ENCODE peak calls at places on chromosomes 11 and 22, in seven cellular contexts. U is fibroblast of mammary gland; E is A549; J is astrocyte of the cerebellum; L is lung; V is CD8-positive, alpha-beta T cell; R is coronary artery. B is an unnamed sample.

GRCh38 chr11:59560290-59560701 is 49.0 kb downstream of the OR4D9 start:
- DNase-seq in U (peak; percentile 76), R (peak; percentile 78), E (no peak), J (peak; percentile 64), L (peak; percentile 60), V (peak; percentile 65), B (peak; percentile 54)

GRCh38 chr11:111620518-111620917 is 18.3 kb downstream of the SIK2 start:
- DNase-seq in J (no peak), E (no peak), L (no peak), R (no peak), U (no peak), V (no peak), B (no peak)

GRCh38 chr11:79013509-79013908 is 427.3 kb downstream of the TENM4 start:
- DNase-seq in U (peak; percentile 62), E (no peak), V (no peak), J (no peak), R (no peak), L (no peak), B (no peak)

GRCh38 chr11:32918427-32918826 is 25.8 kb downstream of the QSER1 start:
- DNase-seq in U (no peak), R (no peak), V (no peak), E (no peak), L (no peak), J (no peak), B (no peak)

GRCh38 chr11:71420455-71421241 is 27.5 kb downstream of the DHCR7 start:
- DNase-seq in R (no peak), E (peak; percentile 62), V (no peak), L (peak; percentile 50), J (no peak), U (peak; percentile 66), B (peak; percentile 53)

GRCh38 chr11:86688398-86689179 is 16.2 kb upstream of the ME3 start:
- DNase-seq in J (no peak), U (peak; percentile 31), V (no peak), L (no peak), E (no peak), R (no peak), B (no peak)

GRCh38 chr22:37400719-37401118 is 26.6 kb downstream of the ELFN2 start:
- DNase-seq in E (no peak), V (no peak), J (no peak), R (no peak), U (no peak), L (peak; percentile 49), B (no peak)

GRCh38 chr11:128588086-128588485 is 728 bp upstream of the ETS1 start:
- DNase-seq in U (no peak), R (no peak), L (no peak), E (no peak), V (no peak), J (no peak), B (no peak)

GRCh38 chr22:50308597-50308935 is 1.1 kb upstream of the PLXNB2 start:
- DNase-seq in J (no peak), L (peak; percentile 73), E (no peak), R (peak; percentile 91), V (no peak), U (peak; percentile 30), B (no peak)

GRCh38 chr11:122038543-122038942 is 77.5 kb downstream of the BLID start:
- DNase-seq in L (no peak), E (no peak), V (no peak), R (no peak), U (peak; percentile 68), J (peak; percentile 53), B (no peak)

GRCh38 chr11:404551-405264 is 10.1 kb downstream of the SIGIRR start:
- DNase-seq in R (no peak), V (peak; percentile 18), E (no peak), U (no peak), J (no peak), L (no peak), B (no peak)

GRCh38 chr11:128563942-128564641 is 23.3 kb downstream of the ETS1 start:
- DNase-seq in J (no peak), U (no peak), V (no peak), L (no peak), E (no peak), R (no peak), B (no peak)

GRCh38 chr11:13210424-13210823 is 67.2 kb upstream of the BMAL1 start:
- DNase-seq in J (peak; percentile 72), E (peak; percentile 72), R (no peak), V (peak; percentile 31), L (peak; percentile 58), U (peak; percentile 84), B (no peak)

GRCh38 chr11:64801591-64802369 is 1.2 kb downstream of the MAP4K2 start:
- DNase-seq in V (no peak), R (no peak), J (no peak), U (no peak), L (no peak), E (no peak), B (no peak)

GRCh38 chr11:85423331-85423730 is 203.8 kb downstream of the DLG2 start:
- DNase-seq in L (no peak), E (no peak), J (no peak), R (no peak), U (no peak), V (no peak), B (no peak)

GRCh38 chr11:130634981-130635473 is 186.6 kb downstream of the ADAMTS15 start:
- DNase-seq in V (no peak), U (peak; percentile 86), E (no peak), J (peak; percentile 81), L (no peak), R (peak; percentile 72), B (no peak)

DNA sequence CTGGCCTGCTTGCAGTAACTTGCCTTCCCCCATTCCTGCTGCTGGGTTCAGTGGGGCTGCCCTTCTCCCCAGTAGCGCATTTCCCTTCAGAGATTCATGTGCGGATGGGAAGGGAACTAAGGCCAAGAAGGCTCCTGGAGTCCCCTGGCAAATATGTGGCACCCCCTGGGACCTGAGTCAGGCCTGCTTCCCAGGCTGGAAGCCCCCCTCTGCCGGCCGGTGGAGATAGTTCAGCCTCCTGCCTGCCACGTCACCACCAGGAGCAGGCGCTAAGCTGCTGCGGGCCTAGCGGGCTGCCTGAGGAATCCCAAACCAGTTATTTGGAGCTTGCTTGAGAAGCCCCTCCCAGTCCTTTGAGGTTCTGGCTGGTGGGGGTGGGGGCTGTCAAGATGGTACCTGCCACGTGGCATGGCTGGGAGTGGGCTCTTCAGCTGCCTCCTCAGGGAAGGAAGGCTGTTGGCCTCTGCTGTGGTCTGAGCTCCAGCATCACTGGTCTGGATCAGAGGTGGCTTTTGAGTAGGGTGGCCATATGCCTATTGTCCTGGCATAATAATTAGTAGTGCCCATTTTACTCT is 2.0 kb downstream of the SERPINH1 start:
- DNase-seq in J (peak; percentile 65), V (no peak), R (peak; percentile 92), U (peak; percentile 97), L (no peak), E (no peak), B (no peak)
- TF ChIP-seq CTCF in J (peak; percentile 73), V (no peak), R (peak; percentile 54), U (peak; percentile 73), L (no peak), E (no peak), B (no peak)

GRCh38 chr11:19800162-19800561 is 87.5 kb downstream of the NAV2 start:
- DNase-seq in U (no peak), V (no peak), L (no peak), J (no peak), E (no peak), R (no peak), B (no peak)

GRCh38 chr11:19805346-19805745 is 92.7 kb downstream of the NAV2 start:
- DNase-seq in L (no peak), V (no peak), R (no peak), U (no peak), E (no peak), J (no peak), B (no peak)

GRCh38 chr11:19802773-19803293 is 90.2 kb downstream of the NAV2 start:
- DNase-seq in V (no peak), L (no peak), R (no peak), U (no peak), J (no peak), E (no peak), B (no peak)

GRCh38 chr11:19803506-19803998 is 90.9 kb downstream of the NAV2 start:
- DNase-seq in L (peak; percentile 33), J (no peak), V (no peak), U (no peak), R (no peak), E (no peak), B (no peak)

DNA sequence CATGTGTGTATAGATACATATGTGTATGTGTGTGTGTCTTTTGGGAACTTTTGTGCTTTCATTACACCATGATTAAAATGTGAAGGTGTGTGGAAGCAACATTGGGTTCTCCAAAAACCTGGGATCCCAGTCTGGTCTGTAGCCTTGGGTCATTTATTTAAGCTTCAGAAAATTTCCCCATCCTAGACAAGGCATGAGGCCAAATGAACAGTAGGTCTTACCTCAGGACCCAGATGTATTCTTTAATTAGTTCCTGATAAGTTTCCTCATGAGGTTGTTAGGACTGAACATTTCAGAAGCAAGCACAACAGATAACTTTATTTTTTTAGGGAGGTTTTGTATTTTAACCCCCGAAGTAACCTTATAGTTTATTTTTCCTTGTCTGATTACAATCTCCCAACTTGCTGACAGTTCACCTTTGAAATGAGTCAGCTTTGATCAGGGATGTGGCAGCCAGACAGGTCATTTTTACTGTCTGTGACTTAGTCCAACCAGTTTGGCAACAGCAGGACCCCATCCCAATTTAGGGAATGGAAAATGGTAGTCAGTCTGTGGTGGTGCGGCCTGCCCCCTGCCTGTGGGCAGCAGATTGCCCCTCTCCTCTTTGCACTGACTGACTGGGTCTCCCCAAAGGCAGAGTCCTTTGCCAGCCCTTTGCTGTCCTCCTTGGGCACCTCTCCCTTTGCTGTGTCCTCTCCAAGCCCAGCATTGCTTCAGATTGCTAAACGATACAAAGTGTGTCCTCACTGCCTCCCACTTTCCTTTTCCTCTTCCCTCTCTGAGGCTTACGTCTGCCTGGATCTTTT is 88.3 kb downstream of the NAV2 start:
- DNase-seq in V (no peak), U (peak; percentile 34), R (no peak), E (no peak), L (no peak), J (no peak), B (no peak)
- TF ChIP-seq CTCF in V (no peak), U (peak; percentile 9), R (no peak), E (no peak), L (no peak), J (peak; percentile 29), B (no peak)

GRCh38 chr22:19046287-19046686 is 75.9 kb downstream of the DGCR2 start:
- DNase-seq in V (no peak), U (no peak), R (no peak), L (no peak), E (no peak), J (no peak), B (no peak)
- TF ChIP-seq CTCF in V (no peak), U (no peak), R (no peak), L (no peak), E (no peak), J (no peak), B (no peak)

GRCh38 chr22:21642584-21643448 is 714 bp downstream of the SDF2L1 start:
- DNase-seq in E (peak; percentile 51), U (peak; percentile 43), R (no peak), V (peak; percentile 66), J (no peak), L (peak; percentile 51), B (peak; percentile 77)

GRCh38 chr22:21640810-21641209 is 1.3 kb upstream of the SDF2L1 start:
- DNase-seq in J (no peak), U (no peak), R (no peak), V (no peak), L (no peak), E (no peak), B (no peak)

GRCh38 chr22:21643533-21644357 is 1.6 kb downstream of the SDF2L1 start:
- DNase-seq in V (no peak), E (no peak), J (no peak), R (no peak), U (no peak), L (no peak), B (no peak)

GRCh38 chr22:21641417-21641794 is 696 bp upstream of the SDF2L1 start:
- DNase-seq in V (no peak), J (no peak), L (peak; percentile 56), E (peak; percentile 64), U (peak; percentile 58), R (no peak), B (peak; percentile 52)

GRCh38 chr22:21641795-21642583 is at the start of gene SDF2L1:
- DNase-seq in R (peak; percentile 99), V (peak; percentile 98), J (peak; percentile 97), L (peak; percentile 98), U (peak; percentile 98), E (peak; percentile 94), B (peak; percentile 99)
- TF ChIP-seq CTCF in R (no peak), V (no peak), J (no peak), L (peak; percentile 15), U (no peak), E (no peak), B (no peak)